ENCODE peak calls at places on chromosomes 2 and 18, in six cellular contexts. J is A549, R is Peyer's patch, X is fibroblast of villous mesenchyme, P is endothelial cell of umbilical vein, M is adrenal gland. H is an unnamed sample.
A peak's percentile ranks its signal among the peaks of the same experiment; 100 is the strongest.

GRCh38 chr2:229300814-229301213 is 29.7 kb upstream of the PID1 start:
- DNase-seq in M (no peak), R (no peak), J (no peak), P (no peak), X (peak; percentile 17), H (no peak)

GRCh38 chr2:176643711-176644110 is 374.5 kb downstream of the MTX2 start:
- DNase-seq in R (no peak), P (peak; percentile 39), J (no peak), X (no peak), M (peak; percentile 79), H (peak; percentile 30)

GRCh38 chr2:190978389-190979053 is 35.5 kb downstream of the STAT1 start:
- DNase-seq in X (peak; percentile 70), P (peak; percentile 83), R (no peak), J (no peak), M (no peak), H (peak; percentile 65)

GRCh38 chr2:47422560-47422959 is 19.6 kb downstream of the MSH2 start:
- DNase-seq in X (peak; percentile 19), M (no peak), P (peak; percentile 13), J (peak; percentile 29), R (no peak), H (peak; percentile 58)

GRCh38 chr2:65018141-65018582 is 29.0 kb downstream of the SLC1A4 start:
- DNase-seq in R (no peak), X (no peak), P (no peak), J (no peak), M (peak; percentile 53), H (no peak)

GRCh38 chr2:99648115-99648850 is 158.5 kb upstream of the REV1 start:
- DNase-seq in M (peak; percentile 55), R (no peak), X (peak; percentile 43), P (no peak), J (no peak), H (peak; percentile 61)

GRCh38 chr18:79241755-79242154 is 154.0 kb upstream of the NFATC1 start:
- DNase-seq in X (no peak), J (no peak), R (no peak), M (no peak), P (no peak), H (no peak)

GRCh38 chr2:112004246-112004645 is 50.8 kb upstream of the TMEM87B start:
- DNase-seq in X (no peak), J (no peak), P (no peak), M (peak; percentile 71), R (no peak), H (no peak)

GRCh38 chr2:8281950-8282857 is 399.7 kb upstream of the ID2 start:
- DNase-seq in J (no peak), P (no peak), M (no peak), X (no peak), R (peak; percentile 54), H (no peak)

GRCh38 chr2:45332567-45332966 is 278.5 kb downstream of the SRBD1 start:
- DNase-seq in M (no peak), R (no peak), P (no peak), X (no peak), J (no peak), H (no peak)

GRCh38 chr18:22342625-22343024 is 75.1 kb downstream of the CTAGE1 start:
- DNase-seq in P (peak; percentile 85), X (peak; percentile 53), M (peak; percentile 93), J (no peak), R (peak; percentile 74), H (peak; percentile 89)

GRCh38 chr2:7612969-7613368 is 695.8 kb downstream of the RNF144A start:
- DNase-seq in M (no peak), P (no peak), R (no peak), X (no peak), J (no peak), H (peak; percentile 13)

GRCh38 chr2:69735696-69736095 is 6.2 kb upstream of the ANXA4 start:
- DNase-seq in X (no peak), J (no peak), P (no peak), M (peak; percentile 63), R (no peak), H (no peak)

GRCh38 chr18:72197598-72197997 is 346.5 kb downstream of the CBLN2 start:
- DNase-seq in X (no peak), J (no peak), M (no peak), P (no peak), R (no peak), H (no peak)

GRCh38 chr2:52668752-52669151 is 1098.9 kb upstream of the CHAC2 start:
- DNase-seq in P (no peak), R (no peak), J (no peak), X (no peak), M (no peak), H (no peak)

GRCh38 chr2:41937921-41938708 is 109.7 kb upstream of the PKDCC start:
- DNase-seq in J (no peak), M (no peak), P (no peak), R (no peak), X (peak; percentile 83), H (no peak)

GRCh38 chr2:168182850-168183249 is 64.5 kb downstream of the STK39 start:
- DNase-seq in P (no peak), R (no peak), J (no peak), X (no peak), M (no peak), H (no peak)

GRCh38 chr18:55269632-55270031 is 310.4 kb upstream of the CCDC68 start:
- DNase-seq in X (no peak), R (no peak), M (no peak), P (peak; percentile 65), J (no peak), H (no peak)

GRCh38 chr18:48775372-48776160 is 175.2 kb downstream of the SMAD7 start:
- DNase-seq in X (no peak), P (no peak), R (no peak), J (no peak), M (no peak), H (no peak)

DNA sequence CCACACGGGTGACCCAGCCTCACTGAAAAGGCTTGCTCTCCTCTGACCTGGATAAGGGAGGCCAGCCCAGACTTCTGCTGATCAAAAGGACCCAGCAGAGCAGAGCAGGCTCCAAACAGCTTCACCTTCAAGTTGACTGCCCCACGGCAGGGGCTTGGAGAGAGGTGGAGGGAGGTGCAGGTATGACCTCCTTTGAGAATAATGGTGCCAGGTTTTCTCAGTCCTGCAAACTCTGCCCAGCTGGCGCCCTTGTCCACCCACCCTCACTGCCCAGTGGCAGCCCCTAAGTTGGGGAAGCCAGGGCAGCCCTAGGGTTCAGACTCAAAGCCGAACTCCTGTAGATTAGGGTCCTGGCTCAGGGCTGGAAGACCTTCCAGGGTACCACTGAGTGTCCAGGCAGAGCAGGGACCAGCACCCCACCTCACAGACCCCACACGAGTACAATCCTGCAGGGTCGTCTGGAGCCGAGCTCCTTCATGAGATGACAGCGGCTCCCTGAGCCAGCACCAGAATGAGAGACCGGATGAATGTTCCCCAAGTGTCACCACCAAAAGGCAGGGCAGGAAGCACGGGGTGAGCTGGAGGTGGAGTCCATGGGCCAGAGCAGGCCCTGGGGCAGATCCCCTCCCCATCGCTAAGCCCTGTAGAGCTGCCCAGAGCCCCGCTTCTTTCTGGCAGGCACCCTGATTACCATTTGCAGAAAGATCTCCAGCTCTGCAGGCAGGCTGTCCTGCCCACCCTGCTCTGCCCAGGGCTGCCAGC is 3.6 kb upstream of the GPC1 start:
- DNase-seq in M (peak; percentile 0), J (no peak), X (no peak), R (peak; percentile 41), P (no peak), H (no peak)
- H3K4me3 ChIP-seq in M (no peak overlapping the region), J (no peak overlapping the region), X (no peak overlapping the region), R (no peak overlapping the region), P (no peak overlapping the region), H (no peak overlapping the region)

DNA sequence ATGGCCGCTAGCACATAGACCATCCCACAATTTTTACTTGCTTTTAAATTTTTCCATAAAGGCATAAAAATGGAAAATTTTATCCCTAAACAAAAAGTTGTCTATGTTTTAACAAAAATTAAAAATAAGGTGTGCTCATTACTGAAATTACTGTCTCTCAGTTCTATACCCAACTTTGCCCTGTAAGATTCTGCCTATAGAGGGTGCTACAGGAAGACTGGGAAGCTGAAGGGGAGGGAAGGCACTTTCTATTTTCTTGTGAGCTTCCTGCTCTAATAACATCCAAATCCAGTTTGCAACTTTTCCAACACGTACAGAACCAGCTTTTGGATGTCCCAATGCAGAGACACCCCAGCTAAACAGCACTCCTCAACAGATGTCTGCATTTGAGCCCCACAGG is 666.9 kb downstream of the PLCL1 start:
- DNase-seq in X (no peak), J (no peak), P (no peak), M (no peak), R (no peak), H (no peak)
- TF ChIP-seq CTCF in X (no peak), J (no peak), P (no peak), M (no peak), R (no peak), H (no peak)

DNA sequence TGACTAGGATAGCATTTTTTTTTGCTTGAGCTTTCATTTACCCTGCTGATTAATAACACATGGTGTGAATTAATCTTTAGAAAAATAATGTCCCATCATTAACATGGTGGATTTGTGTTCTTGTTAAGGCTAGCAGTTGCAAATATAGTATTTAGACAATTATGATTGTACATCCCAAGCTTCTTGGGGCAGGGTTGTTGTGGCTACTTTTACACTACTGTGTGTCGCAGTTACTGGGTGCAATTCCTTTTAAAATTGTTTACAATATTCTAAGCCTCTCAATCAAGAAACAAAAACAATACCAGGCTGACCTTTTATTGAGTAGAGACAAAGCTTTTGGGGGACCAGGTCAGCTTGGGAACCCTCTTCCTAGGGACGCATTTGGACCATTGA is 2.5 kb downstream of the FMNL2 start:
- DNase-seq in R (no peak), M (no peak), P (no peak), J (no peak), X (no peak), H (no peak)
- H3K4me3 ChIP-seq in R (no peak overlapping the region), M (no peak overlapping the region), P (peak overlapping the region; percentile 81), J (peak overlapping the region; percentile 98), X (peak overlapping the region; percentile 83), H (peak overlapping the region; percentile 69)

GRCh38 chr2:126999342-126999741 is 100.7 kb downstream of the TEX51 start:
- DNase-seq in P (no peak), X (no peak), J (no peak), R (no peak), M (no peak), H (no peak)

GRCh38 chr2:126998486-126998885 is 99.8 kb downstream of the TEX51 start:
- DNase-seq in J (no peak), R (no peak), P (no peak), X (no peak), M (no peak), H (no peak)

GRCh38 chr2:126996378-126996699 is 97.6 kb downstream of the TEX51 start:
- DNase-seq in X (no peak), J (no peak), R (no peak), P (no peak), M (no peak), H (no peak)

GRCh38 chr2:126994340-126994777 is 95.7 kb downstream of the TEX51 start:
- DNase-seq in X (no peak), M (no peak), P (no peak), R (no peak), J (no peak), H (no peak)

DNA sequence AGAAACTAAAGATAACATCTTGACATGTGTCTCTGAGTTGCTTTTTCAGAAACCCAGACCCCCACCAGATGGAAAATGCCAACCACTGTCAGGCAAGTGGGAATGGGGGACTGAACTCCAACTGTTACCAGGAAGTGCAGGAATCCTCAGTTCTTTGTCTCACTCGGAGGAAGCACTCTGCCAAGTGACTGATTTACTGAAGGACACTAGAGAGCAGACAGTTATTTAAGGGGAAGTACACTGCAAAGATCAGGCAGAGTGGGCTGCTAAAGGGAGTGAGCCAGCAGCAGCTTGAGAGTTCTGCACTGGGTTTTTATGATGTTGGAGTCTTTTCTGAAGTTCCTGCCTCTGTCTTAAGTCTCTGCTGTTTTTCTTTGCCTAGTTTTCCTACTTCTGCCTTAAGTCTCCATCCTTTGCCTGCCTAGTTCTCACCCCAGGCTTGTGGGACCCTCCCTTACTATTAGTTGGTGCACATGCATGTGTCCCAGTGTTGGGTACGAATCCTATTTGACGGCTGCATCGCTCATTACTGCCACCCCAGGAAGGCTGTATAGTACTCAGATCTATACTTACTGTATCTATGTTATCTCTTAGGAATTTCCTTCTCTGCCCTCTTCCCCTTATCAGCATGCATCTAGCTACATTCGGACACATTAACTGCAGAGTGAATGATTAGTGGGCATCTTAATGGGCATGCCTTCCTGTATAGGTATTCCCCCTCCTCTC is 97.1 kb downstream of the TEX51 start:
- DNase-seq in J (no peak), P (no peak), M (no peak), X (no peak), R (no peak), H (no peak)
- TF ChIP-seq CTCF in J (no peak), P (no peak), M (no peak), X (no peak), R (no peak), H (no peak)

H was measured in astrocyte of the spinal cord.